ENCODE peak calls at places on chromosomes 11 and 22, in nine cellular contexts. One of them, this sample, is unnamed.

GRCh38 chr11:133600876-133601275 is 68.6 kb upstream of the OPCML start:
- DNase-seq in cardiac muscle cell: no peak
- DNase-seq in CD8-positive, alpha-beta T cell: no peak
- DNase-seq in heart left ventricle: no peak
- DNase-seq in left ventricle myocardium inferior: no peak
- DNase-seq in transverse colon: no peak
- DNase-seq in CD4-positive, CD25-positive, alpha-beta regulatory T cell: no peak
- DNase-seq in vagina: no peak
- DNase-seq in stomach: no peak
- DNase-seq in this sample: no peak

GRCh38 chr11:36258730-36259360 is 30.4 kb downstream of the COMMD9 start:
- DNase-seq in transverse colon: peak; percentile 32
- DNase-seq in cardiac muscle cell: peak; percentile 68
- DNase-seq in CD4-positive, CD25-positive, alpha-beta regulatory T cell: no peak
- DNase-seq in heart left ventricle: peak; percentile 47
- DNase-seq in left ventricle myocardium inferior: peak; percentile 32
- DNase-seq in stomach: peak; percentile 48
- DNase-seq in CD8-positive, alpha-beta T cell: no peak
- DNase-seq in vagina: no peak
- DNase-seq in this sample: no peak

GRCh38 chr22:33476716-33477115 is 418.5 kb upstream of the SYN3 start:
- DNase-seq in CD8-positive, alpha-beta T cell: no peak
- DNase-seq in vagina: no peak
- DNase-seq in transverse colon: no peak
- DNase-seq in heart left ventricle: no peak
- DNase-seq in cardiac muscle cell: no peak
- DNase-seq in left ventricle myocardium inferior: no peak
- DNase-seq in CD4-positive, CD25-positive, alpha-beta regulatory T cell: no peak
- DNase-seq in stomach: no peak
- DNase-seq in this sample: no peak

GRCh38 chr11:122910775-122911174 is 28.2 kb downstream of the JHY start:
- DNase-seq in transverse colon: no peak
- DNase-seq in cardiac muscle cell: peak; percentile 28
- DNase-seq in CD8-positive, alpha-beta T cell: no peak
- DNase-seq in heart left ventricle: no peak
- DNase-seq in left ventricle myocardium inferior: no peak
- DNase-seq in stomach: no peak
- DNase-seq in vagina: no peak
- DNase-seq in CD4-positive, CD25-positive, alpha-beta regulatory T cell: peak; percentile 1
- DNase-seq in this sample: no peak

GRCh38 chr11:58061813-58062212 is 31.1 kb downstream of the OR6Q1 start:
- DNase-seq in transverse colon: no peak
- DNase-seq in cardiac muscle cell: no peak
- DNase-seq in left ventricle myocardium inferior: no peak
- DNase-seq in heart left ventricle: no peak
- DNase-seq in CD8-positive, alpha-beta T cell: no peak
- DNase-seq in vagina: no peak
- DNase-seq in stomach: no peak
- DNase-seq in CD4-positive, CD25-positive, alpha-beta regulatory T cell: no peak
- DNase-seq in this sample: no peak

GRCh38 chr11:66696186-66696585 is 18.5 kb upstream of the RBM4B start:
- DNase-seq in cardiac muscle cell: no peak
- DNase-seq in stomach: no peak
- DNase-seq in heart left ventricle: no peak
- DNase-seq in CD8-positive, alpha-beta T cell: no peak
- DNase-seq in CD4-positive, CD25-positive, alpha-beta regulatory T cell: no peak
- DNase-seq in left ventricle myocardium inferior: no peak
- DNase-seq in transverse colon: no peak
- DNase-seq in vagina: no peak
- DNase-seq in this sample: no peak

GRCh38 chr11:18934195-18934808 is 4.9 kb downstream of the MRGPRX1 start:
- DNase-seq in heart left ventricle: no peak
- DNase-seq in CD8-positive, alpha-beta T cell: no peak
- DNase-seq in CD4-positive, CD25-positive, alpha-beta regulatory T cell: no peak
- DNase-seq in cardiac muscle cell: no peak
- DNase-seq in transverse colon: no peak
- DNase-seq in left ventricle myocardium inferior: no peak
- DNase-seq in stomach: no peak
- DNase-seq in vagina: no peak
- DNase-seq in this sample: no peak

GRCh38 chr11:7518811-7519562 is 5.2 kb downstream of the PPFIBP2 start:
- DNase-seq in left ventricle myocardium inferior: no peak
- DNase-seq in transverse colon: no peak
- DNase-seq in heart left ventricle: no peak
- DNase-seq in vagina: no peak
- DNase-seq in CD4-positive, CD25-positive, alpha-beta regulatory T cell: no peak
- DNase-seq in cardiac muscle cell: no peak
- DNase-seq in stomach: no peak
- DNase-seq in CD8-positive, alpha-beta T cell: no peak
- DNase-seq in this sample: no peak

GRCh38 chr11:24890426-24890825 is 393.6 kb downstream of the LUZP2 start:
- DNase-seq in transverse colon: no peak
- DNase-seq in CD8-positive, alpha-beta T cell: no peak
- DNase-seq in heart left ventricle: no peak
- DNase-seq in left ventricle myocardium inferior: no peak
- DNase-seq in vagina: no peak
- DNase-seq in cardiac muscle cell: no peak
- DNase-seq in CD4-positive, CD25-positive, alpha-beta regulatory T cell: no peak
- DNase-seq in stomach: no peak
- DNase-seq in this sample: no peak

GRCh38 chr11:15127341-15127740 is 12.6 kb downstream of the INSC start:
- DNase-seq in stomach: no peak
- DNase-seq in transverse colon: no peak
- DNase-seq in vagina: no peak
- DNase-seq in CD4-positive, CD25-positive, alpha-beta regulatory T cell: no peak
- DNase-seq in heart left ventricle: no peak
- DNase-seq in cardiac muscle cell: no peak
- DNase-seq in CD8-positive, alpha-beta T cell: no peak
- DNase-seq in left ventricle myocardium inferior: no peak
- DNase-seq in this sample: no peak

GRCh38 chr11:34870548-34871209 is 45.5 kb downstream of the APIP start:
- DNase-seq in transverse colon: no peak
- DNase-seq in heart left ventricle: no peak
- DNase-seq in left ventricle myocardium inferior: no peak
- DNase-seq in cardiac muscle cell: peak; percentile 11
- DNase-seq in vagina: no peak
- DNase-seq in stomach: no peak
- DNase-seq in CD8-positive, alpha-beta T cell: no peak
- DNase-seq in CD4-positive, CD25-positive, alpha-beta regulatory T cell: no peak
- DNase-seq in this sample: no peak

GRCh38 chr11:115776916-115777315 is 272.7 kb upstream of the CADM1 start:
- DNase-seq in CD4-positive, CD25-positive, alpha-beta regulatory T cell: no peak
- DNase-seq in left ventricle myocardium inferior: peak; percentile 45
- DNase-seq in vagina: no peak
- DNase-seq in cardiac muscle cell: no peak
- DNase-seq in CD8-positive, alpha-beta T cell: no peak
- DNase-seq in transverse colon: no peak
- DNase-seq in stomach: no peak
- DNase-seq in heart left ventricle: no peak
- DNase-seq in this sample: no peak

DNA sequence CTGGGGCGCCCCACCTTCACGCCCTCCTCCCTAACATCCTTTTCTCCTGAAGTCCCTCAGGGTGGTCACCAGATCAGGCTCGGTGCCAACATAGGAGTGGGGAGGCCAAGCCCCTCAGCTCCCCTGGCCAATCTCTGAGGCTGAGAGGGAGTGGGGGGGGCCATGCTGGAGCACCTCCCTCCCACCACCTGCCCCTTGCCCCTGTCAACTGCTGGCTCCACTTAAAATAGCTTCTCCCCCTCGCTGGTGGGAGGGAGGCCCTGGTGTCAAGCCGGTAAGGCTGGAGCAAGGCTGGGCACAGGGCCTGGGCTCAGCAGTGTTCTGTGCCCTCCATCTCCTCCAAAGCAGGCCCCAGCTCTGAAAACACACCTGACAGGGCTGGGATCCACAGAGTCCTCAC is 4.9 kb downstream of the PLXNB2 start:
- DNase-seq in stomach: peak; percentile 25
- DNase-seq in heart left ventricle: peak; percentile 58
- DNase-seq in left ventricle myocardium inferior: no peak
- DNase-seq in vagina: no peak
- DNase-seq in CD8-positive, alpha-beta T cell: no peak
- DNase-seq in cardiac muscle cell: peak; percentile 91
- DNase-seq in CD4-positive, CD25-positive, alpha-beta regulatory T cell: no peak
- DNase-seq in transverse colon: no peak
- DNase-seq in this sample: no peak
- H3K4me1 ChIP-seq in stomach: peaks cover 88% of the 10 kb centered on the region
- H3K4me1 ChIP-seq in heart left ventricle: peaks cover 73% of the 10 kb centered on the region
- H3K4me1 ChIP-seq in left ventricle myocardium inferior: peaks cover 97% of the 10 kb centered on the region
- H3K4me1 ChIP-seq in vagina: peaks cover 83% of the 10 kb centered on the region
- H3K4me1 ChIP-seq in CD8-positive, alpha-beta T cell: peaks cover 11% of the 10 kb centered on the region
- H3K4me1 ChIP-seq in cardiac muscle cell: peaks cover 57% of the 10 kb centered on the region
- H3K4me1 ChIP-seq in CD4-positive, CD25-positive, alpha-beta regulatory T cell: peaks cover 16% of the 10 kb centered on the region
- H3K4me1 ChIP-seq in transverse colon: peaks cover 93% of the 10 kb centered on the region
- H3K4me1 ChIP-seq in this sample: peaks cover 75% of the 10 kb centered on the region

DNA sequence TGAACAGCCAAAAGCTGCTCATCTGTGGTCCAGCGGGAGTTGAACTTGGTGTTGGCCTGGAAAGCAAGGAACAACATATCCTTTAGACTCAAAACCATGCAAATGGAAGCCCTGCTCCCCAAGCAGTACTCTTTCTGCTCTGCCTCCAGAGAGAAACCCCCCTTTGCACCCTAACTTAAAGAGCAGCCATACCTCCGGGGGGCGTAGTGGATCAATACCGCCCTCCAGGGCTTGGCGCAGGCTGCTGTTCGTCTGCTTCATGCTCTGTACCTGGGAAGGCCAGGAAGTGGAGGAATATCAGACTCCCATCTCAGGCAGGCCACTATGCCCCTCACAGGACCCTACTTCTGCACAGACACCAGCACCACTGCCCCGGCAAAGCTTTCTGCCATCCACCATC is 4.3 kb downstream of the RCOR2 start:
- DNase-seq in cardiac muscle cell: no peak
- DNase-seq in CD4-positive, CD25-positive, alpha-beta regulatory T cell: no peak
- DNase-seq in CD8-positive, alpha-beta T cell: no peak
- DNase-seq in left ventricle myocardium inferior: no peak
- DNase-seq in vagina: no peak
- DNase-seq in stomach: no peak
- DNase-seq in heart left ventricle: no peak
- DNase-seq in transverse colon: no peak
- DNase-seq in this sample: no peak
- H3K4me1 ChIP-seq in cardiac muscle cell: peaks cover 38% of the 10 kb centered on the region
- H3K4me1 ChIP-seq in CD4-positive, CD25-positive, alpha-beta regulatory T cell: peaks cover 18% of the 10 kb centered on the region
- H3K4me1 ChIP-seq in CD8-positive, alpha-beta T cell: peaks cover 16% of the 10 kb centered on the region
- H3K4me1 ChIP-seq in left ventricle myocardium inferior: peaks cover 61% of the 10 kb centered on the region
- H3K4me1 ChIP-seq in vagina: peaks cover 46% of the 10 kb centered on the region
- H3K4me1 ChIP-seq in stomach: peaks cover 52% of the 10 kb centered on the region
- H3K4me1 ChIP-seq in heart left ventricle: peaks cover 25% of the 10 kb centered on the region
- H3K4me1 ChIP-seq in transverse colon: peaks cover 27% of the 10 kb centered on the region
- H3K4me1 ChIP-seq in this sample: peaks cover 17% of the 10 kb centered on the region

GRCh38 chr22:45503816-45504702 is 1.4 kb downstream of the FBLN1 start:
- DNase-seq in CD8-positive, alpha-beta T cell: no peak
- DNase-seq in CD4-positive, CD25-positive, alpha-beta regulatory T cell: no peak
- DNase-seq in left ventricle myocardium inferior: no peak
- DNase-seq in heart left ventricle: no peak
- DNase-seq in vagina: no peak
- DNase-seq in cardiac muscle cell: no peak
- DNase-seq in transverse colon: no peak
- DNase-seq in stomach: no peak
- DNase-seq in this sample: no peak
- H3K4me1 ChIP-seq in CD8-positive, alpha-beta T cell: no peaks in the 10 kb centered on the region
- H3K4me1 ChIP-seq in CD4-positive, CD25-positive, alpha-beta regulatory T cell: peaks cover 8% of the 10 kb centered on the region
- H3K4me1 ChIP-seq in left ventricle myocardium inferior: peaks cover 42% of the 10 kb centered on the region
- H3K4me1 ChIP-seq in heart left ventricle: no peaks in the 10 kb centered on the region
- H3K4me1 ChIP-seq in vagina: peaks cover 73% of the 10 kb centered on the region
- H3K4me1 ChIP-seq in cardiac muscle cell: peaks cover 27% of the 10 kb centered on the region
- H3K4me1 ChIP-seq in transverse colon: peaks cover 10% of the 10 kb centered on the region
- H3K4me1 ChIP-seq in stomach: peaks cover 51% of the 10 kb centered on the region
- H3K4me1 ChIP-seq in this sample: peaks cover 5% of the 10 kb centered on the region

DNA sequence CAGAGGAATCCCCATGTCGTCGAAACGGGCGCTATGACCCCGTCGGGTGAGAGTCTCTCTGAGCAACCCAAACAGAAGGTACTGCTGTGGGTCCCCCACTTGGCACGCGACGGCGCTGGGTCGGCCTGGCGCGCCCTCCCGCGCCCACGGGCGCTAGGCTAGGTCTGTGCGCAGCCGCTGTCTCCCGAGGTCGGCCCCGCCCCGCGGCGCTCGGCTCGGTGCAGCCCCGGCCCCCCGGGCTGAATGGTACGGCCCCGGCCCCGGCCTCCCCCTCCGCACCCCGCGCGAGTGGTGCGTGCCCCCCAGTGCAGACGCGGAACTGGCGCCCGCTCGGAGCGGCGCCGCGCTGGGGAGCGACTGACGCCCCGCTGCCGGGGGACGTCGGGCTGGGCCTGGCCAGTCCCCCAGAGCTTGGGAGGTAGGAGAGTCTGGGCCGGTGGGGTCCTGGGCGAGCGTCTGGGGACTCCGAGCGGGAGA is at the start of gene MADD:
- DNase-seq in heart left ventricle: peak; percentile 89
- DNase-seq in CD4-positive, CD25-positive, alpha-beta regulatory T cell: peak; percentile 92
- DNase-seq in vagina: no peak
- DNase-seq in CD8-positive, alpha-beta T cell: peak; percentile 95
- DNase-seq in cardiac muscle cell: peak; percentile 93
- DNase-seq in stomach: peak; percentile 89
- DNase-seq in left ventricle myocardium inferior: peak; percentile 89
- DNase-seq in transverse colon: peak; percentile 90
- DNase-seq in this sample: peak; percentile 94
- H3K4me1 ChIP-seq in heart left ventricle: peaks cover 28% of the 10 kb centered on the region
- H3K4me1 ChIP-seq in CD4-positive, CD25-positive, alpha-beta regulatory T cell: peaks cover 46% of the 10 kb centered on the region
- H3K4me1 ChIP-seq in vagina: peaks cover 39% of the 10 kb centered on the region
- H3K4me1 ChIP-seq in CD8-positive, alpha-beta T cell: peaks cover 43% of the 10 kb centered on the region
- H3K4me1 ChIP-seq in cardiac muscle cell: peaks cover 34% of the 10 kb centered on the region
- H3K4me1 ChIP-seq in stomach: peaks cover 57% of the 10 kb centered on the region
- H3K4me1 ChIP-seq in left ventricle myocardium inferior: peaks cover 63% of the 10 kb centered on the region
- H3K4me1 ChIP-seq in transverse colon: peaks cover 42% of the 10 kb centered on the region
- H3K4me1 ChIP-seq in this sample: peaks cover 29% of the 10 kb centered on the region

DNA sequence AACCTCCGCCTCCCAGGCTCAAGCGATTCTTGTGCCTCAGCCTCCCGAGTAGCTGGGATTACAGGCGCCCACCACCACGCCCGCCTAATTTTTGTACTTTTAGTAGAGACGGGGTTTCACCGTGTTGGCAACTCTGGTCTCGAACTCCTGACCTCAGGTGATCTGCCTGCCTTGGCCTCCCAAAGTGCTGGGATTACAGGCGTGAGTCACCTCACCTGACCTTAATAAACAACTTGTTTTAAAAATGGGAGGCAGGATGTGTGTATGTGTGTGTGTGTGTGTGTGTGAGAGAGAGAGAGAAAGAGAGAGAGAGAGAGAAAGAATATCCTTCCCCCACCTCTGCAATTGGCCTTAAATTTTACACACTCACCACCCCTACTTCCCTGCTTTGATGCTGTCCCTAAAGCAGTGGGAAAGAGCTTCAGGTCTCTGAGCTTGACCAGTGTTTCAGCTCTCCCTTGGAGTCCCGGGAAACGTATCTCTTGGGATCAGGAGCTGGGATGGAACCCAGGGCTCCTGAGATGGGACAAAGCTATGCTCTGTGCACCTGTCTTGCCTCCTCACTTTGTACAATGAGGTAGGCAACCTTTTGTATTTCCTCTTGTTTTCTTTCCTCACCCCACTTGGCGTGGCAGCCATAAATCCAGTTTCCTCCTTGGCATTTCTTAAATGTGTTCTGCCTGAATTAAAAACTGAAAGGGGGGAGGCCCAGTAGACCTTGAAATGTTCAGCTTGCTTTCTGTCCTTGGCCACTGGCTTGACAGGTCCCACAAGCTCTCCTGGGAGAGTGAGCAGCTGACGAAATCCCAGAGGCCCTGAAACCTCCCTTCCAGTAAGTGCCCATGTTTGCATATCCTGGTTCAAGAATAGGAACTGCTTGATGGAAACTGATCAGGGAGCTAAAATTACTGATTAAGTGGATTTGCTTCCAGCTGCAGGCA is 17.8 kb upstream of the XBP1 start:
- DNase-seq in CD8-positive, alpha-beta T cell: no peak
- DNase-seq in transverse colon: peak; percentile 66
- DNase-seq in stomach: peak; percentile 89
- DNase-seq in cardiac muscle cell: peak; percentile 73
- DNase-seq in left ventricle myocardium inferior: no peak
- DNase-seq in vagina: no peak
- DNase-seq in CD4-positive, CD25-positive, alpha-beta regulatory T cell: no peak
- DNase-seq in heart left ventricle: peak; percentile 29
- DNase-seq in this sample: peak; percentile 67
- H3K4me1 ChIP-seq in CD8-positive, alpha-beta T cell: peaks cover 64% of the 10 kb centered on the region
- H3K4me1 ChIP-seq in transverse colon: peaks cover 46% of the 10 kb centered on the region
- H3K4me1 ChIP-seq in stomach: peaks cover 98% of the 10 kb centered on the region
- H3K4me1 ChIP-seq in cardiac muscle cell: peaks cover 19% of the 10 kb centered on the region
- H3K4me1 ChIP-seq in left ventricle myocardium inferior: peaks cover 30% of the 10 kb centered on the region
- H3K4me1 ChIP-seq in vagina: peaks cover 27% of the 10 kb centered on the region
- H3K4me1 ChIP-seq in CD4-positive, CD25-positive, alpha-beta regulatory T cell: peaks cover 27% of the 10 kb centered on the region
- H3K4me1 ChIP-seq in heart left ventricle: peaks cover 11% of the 10 kb centered on the region
- H3K4me1 ChIP-seq in this sample: peaks cover 34% of the 10 kb centered on the region